ENCODE peak calls at places on chromosome 22, in five cellular contexts. D is tibial nerve, O is stomach, C is A549, Y is transverse colon. A is an unnamed sample.

GRCh38 chr22:49660794-49661781 is 166.6 kb downstream of the BRD1 start:
- DNase-seq in D (no peak), O (no peak), C (no peak), Y (peak; percentile 1), A (peak; percentile 49)

GRCh38 chr22:46102752-46103151 is 47.6 kb upstream of the PPARA start:
- DNase-seq in D (no peak), O (no peak), C (no peak), Y (no peak), A (no peak)

GRCh38 chr22:24696551-24697001 is 77.9 kb downstream of the PIWIL3 start:
- DNase-seq in D (no peak), O (no peak), C (no peak), Y (no peak), A (no peak)

GRCh38 chr22:20247010-20247505 is 21.1 kb downstream of the RTN4R start:
- DNase-seq in D (no peak), O (no peak), C (no peak), Y (no peak), A (no peak)

GRCh38 chr22:46036558-46037408 is 59.8 kb upstream of the WNT7B start:
- DNase-seq in D (no peak), O (peak; percentile 58), C (peak; percentile 69), Y (peak; percentile 59), A (peak; percentile 67)

GRCh38 chr22:17638182-17638431 is 450 bp upstream of the BCL2L13 start:
- DNase-seq in D (no peak), O (no peak), C (no peak), Y (no peak), A (no peak)

GRCh38 chr22:47011131-47011854 is 248.8 kb downstream of the TBC1D22A start:
- DNase-seq in D (no peak), O (no peak), C (no peak), Y (no peak), A (peak; percentile 40)

GRCh38 chr22:46737105-46737975 is 712 bp downstream of the CERK start:
- DNase-seq in D (no peak), O (no peak), C (no peak), Y (peak; percentile 59), A (no peak)

GRCh38 chr22:39520874-39521857 is 804 bp downstream of the ATF4 start:
- DNase-seq in D (peak; percentile 69), O (peak; percentile 77), C (peak; percentile 72), Y (peak; percentile 84), A (peak; percentile 93)

GRCh38 chr22:37196539-37197450 is 8.7 kb upstream of the C1QTNF6 start:
- DNase-seq in D (peak; percentile 77), O (peak; percentile 91), C (peak; percentile 92), Y (peak; percentile 91), A (peak; percentile 95)
- TF ChIP-seq EP300 in D (no peak), O (no peak), C (peak; percentile 43), Y (peak; percentile 50), A (no peak)

DNA sequence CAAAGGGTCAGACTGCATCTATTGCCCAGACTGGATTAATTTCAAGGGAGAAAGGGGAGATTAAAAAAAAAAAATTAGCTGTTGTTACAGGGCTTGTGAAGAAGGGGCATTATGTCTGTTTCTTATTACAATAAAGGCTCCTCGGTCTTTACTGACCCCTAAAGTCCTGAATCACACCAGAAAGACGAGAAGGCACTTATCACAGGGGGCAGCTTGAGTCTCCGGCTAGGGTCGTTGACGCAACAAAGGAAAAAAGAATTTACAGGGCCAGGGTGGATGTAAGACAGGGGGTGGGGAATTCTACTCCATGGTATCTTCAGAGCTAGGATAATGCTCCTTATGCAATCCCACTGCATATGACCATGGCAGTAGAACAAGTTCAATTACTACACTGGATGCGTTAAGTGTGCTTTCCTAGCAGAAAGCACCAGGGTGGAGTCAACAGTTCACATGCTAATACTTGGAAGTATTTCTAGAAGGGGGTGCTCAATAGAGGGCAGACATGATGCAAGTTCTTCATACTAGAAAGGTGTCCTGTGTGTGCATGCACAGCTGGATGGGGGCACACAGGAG is 16.5 kb downstream of the DDX17 start:
- DNase-seq in D (no peak), O (no peak), C (no peak), Y (no peak), A (no peak)
- H3K27ac ChIP-seq in D (peak overlapping the region; percentile 2), O (peak overlapping the region; percentile 48), C (peak overlapping the region; percentile 55), Y (peak overlapping the region; percentile 74), A (peak overlapping the region; percentile 72)

DNA sequence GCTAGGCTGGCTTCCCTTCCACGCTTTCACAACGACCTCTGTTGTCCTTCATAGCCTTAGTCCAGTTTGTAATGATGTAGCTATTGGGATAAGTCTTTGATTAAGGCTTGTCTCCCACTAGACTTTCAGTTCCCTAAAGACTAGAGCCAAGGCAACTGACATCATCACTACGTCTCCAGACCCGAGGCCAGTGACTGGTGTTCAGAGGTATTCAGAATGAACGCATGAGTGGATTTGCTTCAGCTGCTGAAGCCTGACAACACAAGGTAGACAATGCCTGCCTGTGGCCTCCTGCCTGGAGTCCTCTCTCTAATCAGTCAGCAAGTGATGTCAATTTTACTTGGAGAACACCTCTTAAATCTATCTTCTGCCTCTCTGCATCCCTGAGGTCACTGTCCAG is 13.6 kb downstream of the EFCAB6 start:
- DNase-seq in D (no peak), O (no peak), C (no peak), Y (no peak), A (no peak)
- TF ChIP-seq EP300 in D (no peak), O (no peak), C (no peak), Y (no peak), A (no peak)

GRCh38 chr22:35394810-35395563 is 5.0 kb upstream of the MCM5 start:
- DNase-seq in D (no peak), O (no peak), C (no peak), Y (no peak), A (no peak)

GRCh38 chr22:35392357-35392756 is 7.6 kb upstream of the MCM5 start:
- DNase-seq in D (no peak), O (no peak), C (no peak), Y (peak; percentile 72), A (no peak)

GRCh38 chr22:35390933-35391332 is 9.0 kb upstream of the MCM5 start:
- DNase-seq in D (no peak), O (no peak), C (no peak), Y (no peak), A (no peak)

GRCh38 chr22:35393116-35394010 is 6.6 kb upstream of the MCM5 start:
- DNase-seq in D (no peak), O (no peak), C (no peak), Y (no peak), A (no peak)

GRCh38 chr22:35394011-35394312 is 6.0 kb upstream of the MCM5 start:
- DNase-seq in D (no peak), O (no peak), C (no peak), Y (no peak), A (no peak)
- H3K27ac ChIP-seq in D (no peak overlapping the region), O (no peak overlapping the region), C (peak overlapping the region; percentile 95), Y (no peak overlapping the region), A (no peak overlapping the region)

GRCh38 chr22:40950888-40951794 is at the start of gene RBX1:
- DNase-seq in D (peak; percentile 95), O (peak; percentile 98), C (peak; percentile 96), Y (peak; percentile 99), A (peak; percentile 99)
- TF ChIP-seq EP300 in D (peak; percentile 93), O (no peak), C (no peak), Y (peak; percentile 50), A (peak; percentile 79)

GRCh38 chr22:21951931-21952465 is 650 bp downstream of the PPM1F start:
- DNase-seq in D (no peak), O (peak; percentile 57), C (no peak), Y (peak; percentile 44), A (peak; percentile 82)
- H3K27ac ChIP-seq in D (peak overlapping the region; percentile 75), O (peak overlapping the region; percentile 73), C (peak overlapping the region; percentile 91), Y (peak overlapping the region; percentile 76), A (peak overlapping the region; percentile 73)

GRCh38 chr22:28761449-28761755 is 11.1 kb upstream of the CCDC117 start:
- DNase-seq in D (no peak), O (no peak), C (no peak), Y (no peak), A (no peak)

GRCh38 chr22:28759861-28760560 is 12.5 kb upstream of the CCDC117 start:
- DNase-seq in D (no peak), O (no peak), C (peak; percentile 18), Y (no peak), A (no peak)
- TF ChIP-seq EP300 in D (no peak), O (no peak), C (no peak), Y (no peak), A (no peak)

DNA sequence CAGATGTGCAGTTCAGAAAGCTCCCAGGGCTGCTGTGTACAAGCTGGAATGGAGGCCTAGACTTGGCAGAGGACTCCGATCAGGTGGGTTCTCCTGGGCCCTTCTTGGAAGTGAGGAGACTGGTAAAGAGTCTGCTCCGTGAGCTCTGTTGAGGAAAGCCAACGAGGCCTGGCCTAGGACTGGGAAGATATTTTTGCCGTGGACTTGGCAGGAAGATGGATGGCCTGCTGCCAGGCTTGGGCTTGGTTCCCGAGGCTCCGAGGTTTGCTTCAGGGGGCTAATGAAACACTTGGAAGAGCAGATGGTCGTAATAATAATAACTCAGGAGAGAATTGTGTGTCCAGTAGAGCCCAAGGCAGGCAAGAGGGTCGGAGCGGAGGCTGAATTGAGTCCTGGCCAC is 3.9 kb downstream of the GALR3 start:
- DNase-seq in D (no peak), O (no peak), C (no peak), Y (no peak), A (peak; percentile 82)
- H3K27ac ChIP-seq in D (no peak overlapping the region), O (no peak overlapping the region), C (no peak overlapping the region), Y (peak overlapping the region; percentile 63), A (peak overlapping the region; percentile 72)